ENCODE peak calls at places on chromosome 9, in six cellular contexts. D is neuronal stem cell; Q is choroid plexus epithelial cell; W is colonic mucosa; H is CD4-positive, CD25-positive, alpha-beta regulatory T cell; V is heart right ventricle. O is an unnamed sample.

GRCh38 chr9:91056917-91057316 is 255.3 kb downstream of the SYK start:
- DNase-seq in V (no peak), Q (peak; percentile 50), D (no peak), W (no peak), H (no peak), O (no peak)

GRCh38 chr9:112747094-112747493 is 3.5 kb upstream of the SNX30 start:
- DNase-seq in D (no peak), Q (no peak), V (no peak), W (no peak), H (no peak), O (no peak)

GRCh38 chr9:6645153-6646027 is at the start of gene GLDC:
- DNase-seq in D (peak; percentile 87), H (peak; percentile 53), Q (no peak), V (peak; percentile 12), W (peak; percentile 57), O (peak; percentile 74)

GRCh38 chr9:83392228-83392627 is 146.0 kb downstream of the FRMD3 start:
- DNase-seq in W (no peak), H (no peak), Q (no peak), D (no peak), V (no peak), O (no peak)

GRCh38 chr9:20315672-20316071 is 306.6 kb downstream of the MLLT3 start:
- DNase-seq in W (no peak), V (no peak), H (peak; percentile 42), Q (peak; percentile 86), D (no peak), O (no peak)

GRCh38 chr9:94212091-94212490 is 47.0 kb upstream of the ZNF169 start:
- DNase-seq in Q (peak; percentile 77), D (no peak), W (no peak), V (no peak), H (no peak), O (no peak)

GRCh38 chr9:93096131-93096802 is at the start of gene CARD19:
- DNase-seq in V (peak; percentile 47), H (peak; percentile 64), D (peak; percentile 31), W (peak; percentile 80), Q (peak; percentile 40), O (no peak)

GRCh38 chr9:105401651-105402050 is 46.2 kb upstream of the FSD1L start:
- DNase-seq in Q (peak; percentile 85), V (no peak), W (no peak), H (no peak), D (no peak), O (no peak)

GRCh38 chr9:112218908-112219307 is 43.8 kb upstream of the SUSD1 start:
- DNase-seq in H (peak; percentile 59), D (no peak), V (no peak), W (no peak), Q (no peak), O (no peak)

GRCh38 chr9:93081081-93081529 is 14.9 kb upstream of the CARD19 start:
- DNase-seq in W (peak; percentile 14), D (no peak), V (no peak), H (no peak), Q (peak; percentile 33), O (no peak)

GRCh38 chr9:135641745-135642144 is 2.4 kb upstream of the GLT6D1 start:
- DNase-seq in V (no peak), Q (peak; percentile 49), D (no peak), W (no peak), H (no peak), O (no peak)

GRCh38 chr9:86454701-86455402 is 100.6 kb upstream of the TUT7 start:
- DNase-seq in D (no peak), H (no peak), V (no peak), W (no peak), Q (peak; percentile 23), O (no peak)

GRCh38 chr9:130128782-130129424 is 43.3 kb upstream of the NCS1 start:
- DNase-seq in V (peak; percentile 71), H (peak; percentile 75), Q (peak; percentile 94), W (peak; percentile 30), D (no peak), O (no peak)

GRCh38 chr9:137406085-137406773 is 16.7 kb downstream of the EXD3 start:
- DNase-seq in D (no peak), Q (no peak), W (peak; percentile 65), V (no peak), H (no peak), O (no peak)
- H3K4me3 ChIP-seq in D (no peak overlapping the region), Q (no peak overlapping the region), W (peak overlapping the region; percentile 34), V (peak overlapping the region; percentile 53), H (no peak overlapping the region), O (no peak overlapping the region)

GRCh38 chr9:81653240-81653639 is 36.1 kb downstream of the TLE1 start:
- DNase-seq in H (no peak), Q (no peak), W (no peak), V (no peak), D (no peak), O (no peak)
- H3K4me3 ChIP-seq in H (no peak overlapping the region), Q (no peak overlapping the region), W (no peak overlapping the region), V (no peak overlapping the region), D (no peak overlapping the region), O (no peak overlapping the region)

GRCh38 chr9:133274236-133275104 is 531 bp downstream of the ABO start:
- DNase-seq in H (no peak), V (no peak), Q (no peak), W (no peak), D (no peak), O (no peak)
- H3K4me3 ChIP-seq in H (no peak overlapping the region), V (peak overlapping the region; percentile 68), Q (no peak overlapping the region), W (peak overlapping the region; percentile 65), D (peak overlapping the region; percentile 57), O (no peak overlapping the region)

GRCh38 chr9:15157371-15157770 is 149.6 kb downstream of the TTC39B start:
- DNase-seq in W (no peak), D (no peak), H (no peak), Q (peak; percentile 39), V (no peak), O (no peak)

GRCh38 chr9:15158019-15158418 is 149.0 kb downstream of the TTC39B start:
- DNase-seq in Q (no peak), W (no peak), H (no peak), V (no peak), D (no peak), O (peak; percentile 21)

GRCh38 chr9:15155826-15156225 is 151.2 kb downstream of the TTC39B start:
- DNase-seq in W (no peak), Q (peak; percentile 54), H (no peak), D (no peak), V (peak; percentile 72), O (no peak)

GRCh38 chr9:15154677-15155076 is 152.3 kb downstream of the TTC39B start:
- DNase-seq in H (no peak), W (no peak), D (no peak), Q (no peak), V (no peak), O (no peak)

GRCh38 chr9:15155323-15155722 is 151.7 kb downstream of the TTC39B start:
- DNase-seq in D (no peak), W (no peak), V (no peak), Q (no peak), H (no peak), O (no peak)
- H3K4me3 ChIP-seq in D (no peak overlapping the region), W (no peak overlapping the region), V (no peak overlapping the region), Q (no peak overlapping the region), H (no peak overlapping the region), O (no peak overlapping the region)

DNA sequence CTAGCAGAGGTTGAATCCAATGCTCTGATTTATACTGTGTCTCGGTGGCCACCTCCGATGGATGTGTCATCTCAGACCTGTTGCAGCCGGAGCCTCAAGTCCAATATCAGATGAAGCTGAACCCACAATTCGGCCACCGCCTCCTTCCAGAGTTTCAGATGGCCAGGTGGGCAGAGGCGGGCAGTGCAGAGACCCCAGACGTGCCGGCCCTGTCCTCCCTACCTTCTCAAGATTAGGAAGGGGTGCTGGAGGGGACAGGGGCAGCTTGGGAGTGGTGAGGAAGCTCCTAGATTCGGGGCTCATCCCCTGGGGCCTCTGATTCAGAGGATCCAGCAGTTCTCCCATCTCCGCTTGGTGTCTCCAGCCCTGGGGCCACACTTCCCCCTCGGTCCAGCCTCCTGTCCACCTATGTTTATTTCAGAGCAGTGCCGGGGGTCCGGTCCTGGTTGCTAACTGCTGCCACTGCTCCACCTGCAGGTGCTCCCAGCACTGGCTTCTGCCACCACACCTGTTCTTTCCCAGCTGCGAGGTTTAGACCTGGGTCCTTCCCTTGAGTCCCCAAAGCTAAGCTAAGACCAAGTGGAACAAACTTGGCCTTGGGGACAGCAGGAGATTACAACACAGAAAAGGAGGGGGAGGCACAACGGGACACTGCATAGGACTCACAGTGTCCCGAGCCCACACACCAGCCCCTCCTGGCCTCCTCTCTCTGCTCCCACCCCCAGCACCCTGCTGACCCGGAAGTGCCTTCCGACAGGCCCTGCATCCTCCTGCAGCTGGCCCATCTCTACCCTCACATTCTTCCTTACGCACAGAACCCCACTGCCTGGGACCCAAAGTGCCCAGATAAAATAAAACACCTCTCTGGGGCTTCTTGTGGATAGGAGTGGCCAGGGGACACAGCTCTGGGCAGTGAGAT is 81.6 kb downstream of the NTNG2 start:
- DNase-seq in W (no peak), H (no peak), V (no peak), D (no peak), Q (no peak), O (no peak)
- H3K4me3 ChIP-seq in W (no peak overlapping the region), H (no peak overlapping the region), V (peak overlapping the region; percentile 66), D (peak overlapping the region; percentile 29), Q (no peak overlapping the region), O (no peak overlapping the region)